ENCODE peak calls at places on chromosomes 3 and 15, in eight cellular contexts. One of them, this sample, is unnamed.

GRCh38 chr15:41462396-41462795 is 31.3 kb upstream of the ITPKA start:
- DNase-seq in CD8-positive, alpha-beta memory T cell: no peak
- DNase-seq in AG04450: no peak
- DNase-seq in coronary artery: no peak
- DNase-seq in GM12865: no peak
- DNase-seq in uterus: no peak
- DNase-seq in right cardiac atrium: no peak
- DNase-seq in HL-60: no peak
- DNase-seq in this sample: no peak

GRCh38 chr15:95742836-95743235 is 587.7 kb upstream of the NR2F2 start:
- DNase-seq in CD8-positive, alpha-beta memory T cell: no peak
- DNase-seq in right cardiac atrium: peak
- DNase-seq in uterus: no peak
- DNase-seq in coronary artery: no peak
- DNase-seq in AG04450: no peak
- DNase-seq in GM12865: no peak
- DNase-seq in HL-60: no peak
- DNase-seq in this sample: no peak

GRCh38 chr3:52842424-52842823 is 7.6 kb upstream of the MUSTN1 start:
- DNase-seq in CD8-positive, alpha-beta memory T cell: no peak
- DNase-seq in AG04450: no peak
- DNase-seq in HL-60: no peak
- DNase-seq in coronary artery: no peak
- DNase-seq in right cardiac atrium: peak
- DNase-seq in uterus: no peak
- DNase-seq in GM12865: no peak
- DNase-seq in this sample: no peak

GRCh38 chr3:128584412-128585020 is 66.1 kb downstream of the RPN1 start:
- DNase-seq in right cardiac atrium: peak
- DNase-seq in AG04450: peak
- DNase-seq in uterus: peak
- DNase-seq in HL-60: peak
- DNase-seq in GM12865: peak
- DNase-seq in CD8-positive, alpha-beta memory T cell: no peak
- DNase-seq in coronary artery: no peak
- DNase-seq in this sample: peak

GRCh38 chr3:46416134-46417119 is 9.4 kb downstream of the CCRL2 start:
- DNase-seq in uterus: no peak
- DNase-seq in right cardiac atrium: no peak
- DNase-seq in CD8-positive, alpha-beta memory T cell: no peak
- DNase-seq in GM12865: peak
- DNase-seq in AG04450: no peak
- DNase-seq in coronary artery: peak
- DNase-seq in HL-60: no peak
- DNase-seq in this sample: no peak

GRCh38 chr3:3627104-3627503 is 172.1 kb upstream of the LRRN1 start:
- DNase-seq in right cardiac atrium: no peak
- DNase-seq in CD8-positive, alpha-beta memory T cell: no peak
- DNase-seq in GM12865: no peak
- DNase-seq in coronary artery: no peak
- DNase-seq in HL-60: no peak
- DNase-seq in uterus: no peak
- DNase-seq in AG04450: no peak
- DNase-seq in this sample: no peak

GRCh38 chr15:94272251-94272898 is 41.0 kb downstream of the MCTP2 start:
- DNase-seq in GM12865: no peak
- DNase-seq in uterus: no peak
- DNase-seq in AG04450: no peak
- DNase-seq in coronary artery: no peak
- DNase-seq in CD8-positive, alpha-beta memory T cell: no peak
- DNase-seq in HL-60: no peak
- DNase-seq in right cardiac atrium: no peak
- DNase-seq in this sample: no peak

GRCh38 chr15:38860682-38861081 is 296.1 kb upstream of the RASGRP1 start:
- DNase-seq in uterus: no peak
- DNase-seq in GM12865: no peak
- DNase-seq in CD8-positive, alpha-beta memory T cell: no peak
- DNase-seq in coronary artery: no peak
- DNase-seq in AG04450: no peak
- DNase-seq in HL-60: no peak
- DNase-seq in right cardiac atrium: no peak
- DNase-seq in this sample: no peak

GRCh38 chr15:40010681-40011080 is 28.3 kb downstream of the SRP14 start:
- DNase-seq in CD8-positive, alpha-beta memory T cell: no peak
- DNase-seq in uterus: no peak
- DNase-seq in AG04450: peak
- DNase-seq in HL-60: no peak
- DNase-seq in GM12865: no peak
- DNase-seq in coronary artery: no peak
- DNase-seq in right cardiac atrium: no peak
- DNase-seq in this sample: no peak

GRCh38 chr3:10390641-10391373 is 69.9 kb upstream of the SEC13 start:
- DNase-seq in GM12865: no peak
- DNase-seq in AG04450: no peak
- DNase-seq in right cardiac atrium: no peak
- DNase-seq in uterus: no peak
- DNase-seq in coronary artery: no peak
- DNase-seq in CD8-positive, alpha-beta memory T cell: no peak
- DNase-seq in HL-60: no peak
- DNase-seq in this sample: no peak

GRCh38 chr3:39843440-39843839 is 34.0 kb downstream of the MYRIP start:
- DNase-seq in uterus: no peak
- DNase-seq in coronary artery: no peak
- DNase-seq in CD8-positive, alpha-beta memory T cell: no peak
- DNase-seq in AG04450: no peak
- DNase-seq in HL-60: no peak
- DNase-seq in right cardiac atrium: no peak
- DNase-seq in GM12865: no peak
- DNase-seq in this sample: no peak

GRCh38 chr3:98573231-98573728 is 20.1 kb downstream of the CPOX start:
- DNase-seq in coronary artery: no peak
- DNase-seq in uterus: no peak
- DNase-seq in CD8-positive, alpha-beta memory T cell: no peak
- DNase-seq in GM12865: peak
- DNase-seq in HL-60: no peak
- DNase-seq in right cardiac atrium: no peak
- DNase-seq in AG04450: no peak
- DNase-seq in this sample: no peak

GRCh38 chr15:51971353-51972133 is at the start of gene LEO1:
- DNase-seq in GM12865: peak
- DNase-seq in coronary artery: peak
- DNase-seq in AG04450: peak
- DNase-seq in right cardiac atrium: peak
- DNase-seq in CD8-positive, alpha-beta memory T cell: peak
- DNase-seq in HL-60: peak
- DNase-seq in uterus: peak
- DNase-seq in this sample: peak

GRCh38 chr15:31360843-31361763 is 34.5 kb downstream of the KLF13 start:
- DNase-seq in uterus: no peak
- DNase-seq in coronary artery: no peak
- DNase-seq in HL-60: peak
- DNase-seq in right cardiac atrium: peak
- DNase-seq in GM12865: peak
- DNase-seq in CD8-positive, alpha-beta memory T cell: peak
- DNase-seq in AG04450: no peak
- DNase-seq in this sample: no peak

GRCh38 chr15:31365032-31365654 is 38.5 kb downstream of the KLF13 start:
- DNase-seq in coronary artery: no peak
- DNase-seq in CD8-positive, alpha-beta memory T cell: no peak
- DNase-seq in AG04450: no peak
- DNase-seq in GM12865: no peak
- DNase-seq in right cardiac atrium: no peak
- DNase-seq in HL-60: no peak
- DNase-seq in uterus: no peak
- DNase-seq in this sample: no peak

GRCh38 chr15:34161329-34161953 is 48.5 kb downstream of the KATNBL1 start:
- DNase-seq in CD8-positive, alpha-beta memory T cell: no peak
- DNase-seq in coronary artery: no peak
- DNase-seq in GM12865: no peak
- DNase-seq in uterus: no peak
- DNase-seq in right cardiac atrium: no peak
- DNase-seq in AG04450: no peak
- DNase-seq in HL-60: peak
- DNase-seq in this sample: no peak

GRCh38 chr3:190225186-190225692 is 97.0 kb downstream of the CLDN1 start:
- DNase-seq in HL-60: no peak
- DNase-seq in uterus: no peak
- DNase-seq in coronary artery: no peak
- DNase-seq in CD8-positive, alpha-beta memory T cell: no peak
- DNase-seq in right cardiac atrium: no peak
- DNase-seq in AG04450: no peak
- DNase-seq in GM12865: peak
- DNase-seq in this sample: no peak

GRCh38 chr3:108862865-108863798 is 40.5 kb downstream of the TRAT1 start:
- DNase-seq in uterus: no peak
- DNase-seq in HL-60: no peak
- DNase-seq in AG04450: peak
- DNase-seq in right cardiac atrium: no peak
- DNase-seq in coronary artery: no peak
- DNase-seq in CD8-positive, alpha-beta memory T cell: peak
- DNase-seq in GM12865: peak
- DNase-seq in this sample: no peak

GRCh38 chr3:46960081-46960701 is 16.4 kb downstream of the CCDC12 start:
- DNase-seq in CD8-positive, alpha-beta memory T cell: no peak
- DNase-seq in AG04450: peak
- DNase-seq in coronary artery: no peak
- DNase-seq in uterus: no peak
- DNase-seq in GM12865: peak
- DNase-seq in HL-60: no peak
- DNase-seq in right cardiac atrium: no peak
- DNase-seq in this sample: no peak

GRCh38 chr3:42747581-42747980 is 25.5 kb downstream of the CCDC13 start:
- DNase-seq in uterus: no peak
- DNase-seq in CD8-positive, alpha-beta memory T cell: no peak
- DNase-seq in AG04450: no peak
- DNase-seq in right cardiac atrium: no peak
- DNase-seq in HL-60: no peak
- DNase-seq in coronary artery: peak
- DNase-seq in GM12865: no peak
- DNase-seq in this sample: no peak

GRCh38 chr3:119310052-119310451 is 15.9 kb downstream of the ARHGAP31 start:
- DNase-seq in coronary artery: no peak
- DNase-seq in HL-60: no peak
- DNase-seq in AG04450: peak
- DNase-seq in GM12865: no peak
- DNase-seq in right cardiac atrium: no peak
- DNase-seq in uterus: no peak
- DNase-seq in CD8-positive, alpha-beta memory T cell: no peak
- DNase-seq in this sample: no peak

GRCh38 chr3:74789111-74789510 is 174.7 kb upstream of the CNTN3 start:
- DNase-seq in HL-60: no peak
- DNase-seq in right cardiac atrium: no peak
- DNase-seq in uterus: no peak
- DNase-seq in GM12865: no peak
- DNase-seq in CD8-positive, alpha-beta memory T cell: no peak
- DNase-seq in AG04450: no peak
- DNase-seq in coronary artery: no peak
- DNase-seq in this sample: no peak

GRCh38 chr15:51576911-51577500 is 45.6 kb downstream of the DMXL2 start:
- DNase-seq in coronary artery: no peak
- DNase-seq in CD8-positive, alpha-beta memory T cell: no peak
- DNase-seq in right cardiac atrium: peak
- DNase-seq in AG04450: no peak
- DNase-seq in GM12865: no peak
- DNase-seq in HL-60: peak
- DNase-seq in uterus: no peak
- DNase-seq in this sample: no peak

GRCh38 chr3:15815696-15816095 is 17.9 kb upstream of the ANKRD28 start:
- DNase-seq in coronary artery: no peak
- DNase-seq in GM12865: peak
- DNase-seq in uterus: no peak
- DNase-seq in HL-60: no peak
- DNase-seq in CD8-positive, alpha-beta memory T cell: no peak
- DNase-seq in right cardiac atrium: no peak
- DNase-seq in AG04450: peak
- DNase-seq in this sample: no peak
- H3K4me3 ChIP-seq in coronary artery: no peak
- H3K4me3 ChIP-seq in GM12865: no peak
- H3K4me3 ChIP-seq in uterus: no peak
- H3K4me3 ChIP-seq in HL-60: no peak
- H3K4me3 ChIP-seq in CD8-positive, alpha-beta memory T cell: no peak
- H3K4me3 ChIP-seq in right cardiac atrium: no peak
- H3K4me3 ChIP-seq in AG04450: no peak
- H3K4me3 ChIP-seq in this sample: no peak

GRCh38 chr15:59355730-59356129 is 16.9 kb downstream of the MYO1E start:
- DNase-seq in uterus: no peak
- DNase-seq in AG04450: no peak
- DNase-seq in HL-60: no peak
- DNase-seq in GM12865: no peak
- DNase-seq in CD8-positive, alpha-beta memory T cell: no peak
- DNase-seq in right cardiac atrium: no peak
- DNase-seq in coronary artery: no peak
- DNase-seq in this sample: no peak
- H3K4me3 ChIP-seq in uterus: no peak
- H3K4me3 ChIP-seq in AG04450: no peak
- H3K4me3 ChIP-seq in HL-60: no peak
- H3K4me3 ChIP-seq in GM12865: no peak
- H3K4me3 ChIP-seq in CD8-positive, alpha-beta memory T cell: no peak
- H3K4me3 ChIP-seq in right cardiac atrium: no peak
- H3K4me3 ChIP-seq in coronary artery: no peak
- H3K4me3 ChIP-seq in this sample: no peak

GRCh38 chr15:92949604-92950249 is 49.6 kb downstream of the CHD2 start:
- DNase-seq in right cardiac atrium: no peak
- DNase-seq in AG04450: no peak
- DNase-seq in GM12865: no peak
- DNase-seq in uterus: no peak
- DNase-seq in coronary artery: no peak
- DNase-seq in HL-60: no peak
- DNase-seq in CD8-positive, alpha-beta memory T cell: no peak
- DNase-seq in this sample: no peak
- H3K4me3 ChIP-seq in right cardiac atrium: no peak
- H3K4me3 ChIP-seq in AG04450: no peak
- H3K4me3 ChIP-seq in GM12865: no peak
- H3K4me3 ChIP-seq in uterus: no peak
- H3K4me3 ChIP-seq in coronary artery: no peak
- H3K4me3 ChIP-seq in HL-60: no peak
- H3K4me3 ChIP-seq in CD8-positive, alpha-beta memory T cell: no peak
- H3K4me3 ChIP-seq in this sample: no peak

DNA sequence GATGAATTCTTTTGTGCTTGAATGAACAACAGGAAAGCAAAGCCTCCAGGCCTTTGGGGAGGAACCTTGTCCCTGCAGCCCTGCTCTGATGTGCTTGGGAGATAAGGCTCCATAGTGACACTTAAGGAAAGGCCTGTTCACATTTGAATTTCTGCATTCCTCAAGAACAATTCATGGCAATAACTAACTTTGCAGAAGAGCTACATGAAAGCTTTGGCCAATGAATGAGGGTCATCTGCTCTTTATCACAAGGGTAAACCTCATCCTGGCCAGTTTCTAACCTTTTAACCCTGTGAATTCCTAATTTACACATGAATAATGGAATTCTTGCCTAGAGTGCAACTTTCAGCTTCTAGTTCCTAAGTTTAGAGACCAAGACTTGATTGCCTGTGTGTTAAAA is 5.6 kb downstream of the PRTG start:
- DNase-seq in GM12865: no peak
- DNase-seq in AG04450: no peak
- DNase-seq in right cardiac atrium: no peak
- DNase-seq in coronary artery: no peak
- DNase-seq in HL-60: no peak
- DNase-seq in uterus: no peak
- DNase-seq in CD8-positive, alpha-beta memory T cell: no peak
- DNase-seq in this sample: no peak
- H3K4me3 ChIP-seq in GM12865: no peak
- H3K4me3 ChIP-seq in AG04450: no peak
- H3K4me3 ChIP-seq in right cardiac atrium: no peak
- H3K4me3 ChIP-seq in coronary artery: no peak
- H3K4me3 ChIP-seq in HL-60: no peak
- H3K4me3 ChIP-seq in uterus: no peak
- H3K4me3 ChIP-seq in CD8-positive, alpha-beta memory T cell: no peak
- H3K4me3 ChIP-seq in this sample: no peak